ENCODE peak calls at places on chromosomes 1 and 21, in ten cellular contexts. One of them, this sample, is unnamed. For H3K4me1, the result is how much of the 10 kb centered on the place peaks cover.

GRCh38 chr1:226827458-226827857 is 43.0 kb upstream of the PSEN2 start:
- DNase-seq in IMR-90: no peak
- DNase-seq in neural progenitor cell: no peak
- DNase-seq in OCI-LY7: no peak
- DNase-seq in K562: peak
- DNase-seq in neuronal stem cell: no peak
- DNase-seq in GM23248: peak
- DNase-seq in PC-3: peak
- DNase-seq in H9: peak
- DNase-seq in MM.1S: no peak
- DNase-seq in this sample: no peak

GRCh38 chr1:156303241-156303640 is 4.1 kb upstream of the VHLL start:
- DNase-seq in GM23248: no peak
- DNase-seq in PC-3: no peak
- DNase-seq in H9: no peak
- DNase-seq in MM.1S: no peak
- DNase-seq in neuronal stem cell: no peak
- DNase-seq in IMR-90: no peak
- DNase-seq in K562: no peak
- DNase-seq in neural progenitor cell: no peak
- DNase-seq in OCI-LY7: no peak
- DNase-seq in this sample: no peak

GRCh38 chr1:24418898-24419628 is 3.5 kb downstream of the NIPAL3 start:
- DNase-seq in neuronal stem cell: no peak
- DNase-seq in GM23248: peak
- DNase-seq in PC-3: peak
- DNase-seq in OCI-LY7: no peak
- DNase-seq in K562: peak
- DNase-seq in neural progenitor cell: no peak
- DNase-seq in MM.1S: no peak
- DNase-seq in IMR-90: peak
- DNase-seq in H9: peak
- DNase-seq in this sample: no peak

GRCh38 chr1:180157108-180157507 is 2.4 kb downstream of the QSOX1 start:
- DNase-seq in H9: no peak
- DNase-seq in K562: no peak
- DNase-seq in GM23248: peak
- DNase-seq in neuronal stem cell: no peak
- DNase-seq in IMR-90: peak
- DNase-seq in neural progenitor cell: no peak
- DNase-seq in OCI-LY7: no peak
- DNase-seq in PC-3: peak
- DNase-seq in MM.1S: no peak
- DNase-seq in this sample: peak

GRCh38 chr1:97196825-97197516 is 475.4 kb downstream of the PTBP2 start:
- DNase-seq in IMR-90: no peak
- DNase-seq in K562: no peak
- DNase-seq in H9: no peak
- DNase-seq in neuronal stem cell: no peak
- DNase-seq in PC-3: no peak
- DNase-seq in MM.1S: no peak
- DNase-seq in OCI-LY7: no peak
- DNase-seq in neural progenitor cell: no peak
- DNase-seq in GM23248: no peak
- DNase-seq in this sample: no peak

GRCh38 chr1:161382214-161383019 is 14.7 kb upstream of the CFAP126 start:
- DNase-seq in neuronal stem cell: peak
- DNase-seq in neural progenitor cell: peak
- DNase-seq in H9: no peak
- DNase-seq in PC-3: peak
- DNase-seq in MM.1S: peak
- DNase-seq in OCI-LY7: peak
- DNase-seq in K562: peak
- DNase-seq in IMR-90: peak
- DNase-seq in GM23248: peak
- DNase-seq in this sample: peak

GRCh38 chr1:36342426-36343185 is 19.2 kb upstream of the EVA1B start:
- DNase-seq in PC-3: peak
- DNase-seq in MM.1S: peak
- DNase-seq in K562: peak
- DNase-seq in IMR-90: peak
- DNase-seq in OCI-LY7: peak
- DNase-seq in neural progenitor cell: peak
- DNase-seq in GM23248: peak
- DNase-seq in neuronal stem cell: no peak
- DNase-seq in H9: peak
- DNase-seq in this sample: peak

GRCh38 chr21:32303385-32303784 is 4.7 kb downstream of the MRAP start:
- DNase-seq in neuronal stem cell: no peak
- DNase-seq in H9: no peak
- DNase-seq in GM23248: no peak
- DNase-seq in K562: no peak
- DNase-seq in IMR-90: no peak
- DNase-seq in OCI-LY7: no peak
- DNase-seq in PC-3: no peak
- DNase-seq in MM.1S: no peak
- DNase-seq in neural progenitor cell: no peak
- DNase-seq in this sample: no peak

GRCh38 chr1:225480825-225481434 is 53.1 kb upstream of the LBR start:
- DNase-seq in H9: peak
- DNase-seq in neural progenitor cell: peak
- DNase-seq in OCI-LY7: peak
- DNase-seq in IMR-90: no peak
- DNase-seq in PC-3: peak
- DNase-seq in neuronal stem cell: no peak
- DNase-seq in K562: peak
- DNase-seq in MM.1S: peak
- DNase-seq in GM23248: peak
- DNase-seq in this sample: peak

GRCh38 chr1:12507631-12508030 is 110.4 kb downstream of the DHRS3 start:
- DNase-seq in MM.1S: no peak
- DNase-seq in IMR-90: no peak
- DNase-seq in neuronal stem cell: no peak
- DNase-seq in K562: no peak
- DNase-seq in neural progenitor cell: no peak
- DNase-seq in OCI-LY7: no peak
- DNase-seq in PC-3: no peak
- DNase-seq in GM23248: no peak
- DNase-seq in H9: no peak
- DNase-seq in this sample: no peak
- H3K4me1 ChIP-seq in MM.1S: under half
- H3K4me1 ChIP-seq in IMR-90: under half
- H3K4me1 ChIP-seq in neuronal stem cell: under half
- H3K4me1 ChIP-seq in K562: under half
- H3K4me1 ChIP-seq in neural progenitor cell: under half
- H3K4me1 ChIP-seq in OCI-LY7: under half
- H3K4me1 ChIP-seq in PC-3: under half
- H3K4me1 ChIP-seq in GM23248: under half
- H3K4me1 ChIP-seq in H9: under half
- H3K4me1 ChIP-seq in this sample: under half

DNA sequence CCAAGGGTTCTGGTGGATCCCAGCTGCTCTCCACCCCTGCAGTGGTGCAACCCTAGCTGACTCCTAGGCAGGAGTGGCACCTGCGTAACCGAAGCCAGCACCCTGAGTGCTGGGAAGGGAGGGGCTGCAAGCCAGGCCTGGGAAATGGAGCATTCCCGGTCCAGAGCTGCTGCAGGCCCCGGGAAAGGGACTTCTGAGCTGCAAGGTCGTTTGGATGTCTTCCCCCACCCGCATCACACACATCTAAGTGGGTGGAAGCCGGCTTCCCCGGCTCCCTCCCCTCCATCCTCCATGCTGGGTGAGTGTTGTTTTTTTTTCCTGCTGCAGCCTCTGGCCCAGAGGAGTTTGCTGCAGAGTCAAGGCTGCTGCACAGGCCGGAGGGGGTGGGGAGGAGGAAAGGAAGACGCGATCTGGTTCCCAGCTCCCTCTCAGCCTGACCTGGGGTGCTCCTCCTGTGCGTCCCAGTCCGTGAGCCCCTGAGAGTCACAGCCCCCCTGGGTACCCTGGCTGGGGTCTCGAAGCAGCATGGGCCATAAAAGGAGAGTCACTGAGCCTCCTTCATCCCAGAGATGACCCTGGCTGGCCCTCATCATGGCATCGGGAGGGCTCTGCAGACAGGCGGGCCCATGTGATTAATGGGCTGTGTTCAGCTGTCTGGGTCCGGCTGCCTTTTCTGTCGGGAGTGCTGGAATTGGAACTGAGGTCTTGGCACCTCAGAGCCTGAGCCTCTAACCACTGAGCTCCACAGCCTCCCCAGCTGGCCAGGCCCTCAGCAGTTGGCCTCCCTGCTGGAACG is 16.2 kb downstream of the H6PD start:
- DNase-seq in H9: no peak
- DNase-seq in PC-3: no peak
- DNase-seq in OCI-LY7: no peak
- DNase-seq in IMR-90: peak
- DNase-seq in MM.1S: no peak
- DNase-seq in neuronal stem cell: no peak
- DNase-seq in K562: no peak
- DNase-seq in neural progenitor cell: no peak
- DNase-seq in GM23248: no peak
- DNase-seq in this sample: no peak
- H3K4me2 ChIP-seq in H9: no peak
- H3K4me2 ChIP-seq in PC-3: no peak
- H3K4me2 ChIP-seq in OCI-LY7: no peak
- H3K4me2 ChIP-seq in IMR-90: no peak
- H3K4me2 ChIP-seq in MM.1S: no peak
- H3K4me2 ChIP-seq in neuronal stem cell: no peak
- H3K4me2 ChIP-seq in K562: no peak
- H3K4me2 ChIP-seq in neural progenitor cell: peak
- H3K4me2 ChIP-seq in GM23248: no peak
- H3K4me2 ChIP-seq in this sample: no peak

GRCh38 chr1:19209439-19209989 is 552 bp downstream of the UBR4 start:
- DNase-seq in GM23248: peak
- DNase-seq in MM.1S: peak
- DNase-seq in H9: no peak
- DNase-seq in IMR-90: peak
- DNase-seq in K562: no peak
- DNase-seq in OCI-LY7: peak
- DNase-seq in neuronal stem cell: no peak
- DNase-seq in PC-3: peak
- DNase-seq in neural progenitor cell: peak
- DNase-seq in this sample: peak

GRCh38 chr1:19212167-19212566 is 2.1 kb upstream of the UBR4 start:
- DNase-seq in neural progenitor cell: no peak
- DNase-seq in K562: no peak
- DNase-seq in IMR-90: no peak
- DNase-seq in PC-3: no peak
- DNase-seq in GM23248: no peak
- DNase-seq in OCI-LY7: no peak
- DNase-seq in H9: no peak
- DNase-seq in MM.1S: no peak
- DNase-seq in neuronal stem cell: no peak
- DNase-seq in this sample: no peak

GRCh38 chr1:19209990-19210771 is at the start of gene UBR4:
- DNase-seq in neuronal stem cell: peak
- DNase-seq in OCI-LY7: peak
- DNase-seq in PC-3: peak
- DNase-seq in IMR-90: peak
- DNase-seq in neural progenitor cell: peak
- DNase-seq in GM23248: peak
- DNase-seq in K562: peak
- DNase-seq in H9: peak
- DNase-seq in MM.1S: peak
- DNase-seq in this sample: peak

GRCh38 chr1:19208710-19209438 is 1.2 kb downstream of the UBR4 start:
- DNase-seq in MM.1S: no peak
- DNase-seq in PC-3: peak
- DNase-seq in neuronal stem cell: no peak
- DNase-seq in OCI-LY7: no peak
- DNase-seq in neural progenitor cell: no peak
- DNase-seq in K562: no peak
- DNase-seq in IMR-90: peak
- DNase-seq in H9: no peak
- DNase-seq in GM23248: peak
- DNase-seq in this sample: no peak

DNA sequence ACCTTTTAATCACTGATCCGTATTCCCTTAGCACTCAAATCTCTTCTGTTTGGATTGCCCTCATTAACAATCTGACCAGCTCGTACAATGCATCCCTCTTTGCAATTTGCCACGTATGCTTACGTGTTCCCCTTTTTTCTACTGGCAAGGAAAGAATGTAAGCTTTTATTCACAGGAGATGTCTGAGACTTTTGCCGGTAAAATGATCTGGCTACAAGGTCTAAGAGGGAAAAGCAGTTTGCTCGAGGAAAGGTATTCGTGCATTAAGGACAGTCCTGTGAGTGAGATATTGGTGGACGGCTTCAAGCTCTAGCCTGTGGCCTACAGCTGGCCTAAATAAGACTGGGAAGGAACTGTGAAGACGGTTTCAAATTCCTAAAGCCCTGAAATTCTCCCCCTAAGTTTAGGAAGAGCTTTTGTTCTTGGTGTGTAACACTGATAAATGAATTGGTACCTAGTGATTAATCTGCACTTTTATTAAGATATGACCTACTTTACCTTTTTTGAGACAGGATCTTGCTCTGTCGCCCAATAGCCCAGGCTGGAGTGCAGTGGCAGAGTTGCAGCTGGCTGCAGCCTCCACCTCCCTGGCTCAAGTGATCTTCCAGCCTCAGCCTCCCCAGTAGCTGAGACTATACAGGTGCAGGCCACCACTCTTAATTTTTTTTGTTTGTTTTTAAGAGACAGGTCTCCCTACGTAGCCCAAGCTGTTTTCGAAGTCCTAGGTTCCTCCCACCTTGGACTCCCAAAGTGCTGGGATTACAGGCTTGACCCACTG is 895 bp upstream of the UBR4 start:
- DNase-seq in neuronal stem cell: no peak
- DNase-seq in PC-3: peak
- DNase-seq in neural progenitor cell: peak
- DNase-seq in GM23248: peak
- DNase-seq in H9: no peak
- DNase-seq in K562: no peak
- DNase-seq in OCI-LY7: peak
- DNase-seq in IMR-90: peak
- DNase-seq in MM.1S: peak
- DNase-seq in this sample: no peak
- H3K4me1 ChIP-seq in neuronal stem cell: under half
- H3K4me1 ChIP-seq in PC-3: under half
- H3K4me1 ChIP-seq in neural progenitor cell: under half
- H3K4me1 ChIP-seq in GM23248: under half
- H3K4me1 ChIP-seq in H9: under half
- H3K4me1 ChIP-seq in K562: under half
- H3K4me1 ChIP-seq in OCI-LY7: under half
- H3K4me1 ChIP-seq in IMR-90: under half
- H3K4me1 ChIP-seq in MM.1S: under half
- H3K4me1 ChIP-seq in this sample: under half

GRCh38 chr1:223771814-223772770 is 59.8 kb downstream of the CAPN2 start:
- DNase-seq in OCI-LY7: no peak
- DNase-seq in H9: peak
- DNase-seq in PC-3: peak
- DNase-seq in GM23248: peak
- DNase-seq in K562: peak
- DNase-seq in MM.1S: peak
- DNase-seq in neuronal stem cell: no peak
- DNase-seq in neural progenitor cell: peak
- DNase-seq in IMR-90: peak
- DNase-seq in this sample: peak
- H3K4me2 ChIP-seq in OCI-LY7: no peak
- H3K4me2 ChIP-seq in H9: no peak
- H3K4me2 ChIP-seq in PC-3: peak
- H3K4me2 ChIP-seq in GM23248: peak
- H3K4me2 ChIP-seq in K562: peak
- H3K4me2 ChIP-seq in MM.1S: no peak
- H3K4me2 ChIP-seq in neuronal stem cell: no peak
- H3K4me2 ChIP-seq in neural progenitor cell: peak
- H3K4me2 ChIP-seq in IMR-90: peak
- H3K4me2 ChIP-seq in this sample: peak

GRCh38 chr1:64478594-64479248 is 8.8 kb downstream of the CACHD1 start:
- DNase-seq in IMR-90: no peak
- DNase-seq in neuronal stem cell: no peak
- DNase-seq in MM.1S: no peak
- DNase-seq in K562: no peak
- DNase-seq in H9: no peak
- DNase-seq in OCI-LY7: no peak
- DNase-seq in GM23248: no peak
- DNase-seq in PC-3: no peak
- DNase-seq in neural progenitor cell: no peak
- DNase-seq in this sample: no peak
- H3K4me1 ChIP-seq in IMR-90: under half
- H3K4me1 ChIP-seq in neuronal stem cell: under half
- H3K4me1 ChIP-seq in MM.1S: under half
- H3K4me1 ChIP-seq in K562: under half
- H3K4me1 ChIP-seq in H9: under half
- H3K4me1 ChIP-seq in OCI-LY7: under half
- H3K4me1 ChIP-seq in GM23248: under half
- H3K4me1 ChIP-seq in PC-3: under half
- H3K4me1 ChIP-seq in neural progenitor cell: under half
- H3K4me1 ChIP-seq in this sample: half or more

This sample was measured in hepatocyte.